ENCODE peak calls at places on chromosomes 13 and 19, in nine cellular contexts. J is stimulated activated CD8-positive, alpha-beta memory T cell treated with anti-CD3 and anti-CD28 coated beads, Interleukin-4, amount 100 ng/mL, for 1 hour; O is activated T-cell treated with anti-CD3 and anti-CD28 coated beads for 24 hours; F is H9; A is NCI-H774; D is choroid plexus epithelial cell; T is fibroblast of mammary gland; L is activated naive CD4-positive, alpha-beta T cell; U is cerebellum. H is an unnamed sample.

GRCh38 chr13:49580980-49581680 is 4.2 kb downstream of the RCBTB1 start:
- DNase-seq in A (no peak), T (no peak), F (no peak), L (no peak), J (no peak), O (no peak), D (no peak), U (peak; percentile 19), H (no peak)

GRCh38 chr13:95254341-95254740 is 46.9 kb downstream of the ABCC4 start:
- DNase-seq in J (no peak), A (no peak), O (no peak), U (no peak), T (peak; percentile 18), F (no peak), D (peak; percentile 29), L (no peak), H (no peak)

GRCh38 chr19:58128041-58128685 is 22.4 kb downstream of the ZNF329 start:
- DNase-seq in T (peak; percentile 15), L (no peak), A (no peak), F (no peak), J (no peak), O (no peak), U (no peak), D (peak; percentile 3), H (no peak)

GRCh38 chr13:99051768-99052455 is 74.0 kb upstream of the DOCK9 start:
- DNase-seq in O (no peak), J (no peak), U (no peak), T (no peak), L (no peak), A (no peak), D (no peak), F (no peak), H (no peak)

GRCh38 chr19:54430306-54431254 is 15.3 kb downstream of the TTYH1 start:
- DNase-seq in U (peak; percentile 53), A (no peak), J (no peak), D (peak; percentile 52), O (peak; percentile 31), T (no peak), F (peak; percentile 85), L (peak; percentile 19), H (no peak)

GRCh38 chr13:103788061-103788652 is 721.9 kb upstream of the SLC10A2 start:
- DNase-seq in O (no peak), U (no peak), F (peak; percentile 36), T (no peak), D (peak; percentile 35), A (no peak), L (no peak), J (no peak), H (no peak)

GRCh38 chr13:67146523-67147130 is 83.5 kb downstream of the PCDH9 start:
- DNase-seq in T (no peak), F (no peak), D (peak; percentile 6), O (no peak), J (no peak), A (no peak), U (no peak), L (no peak), H (no peak)

GRCh38 chr13:88979465-88980180 is 1308.5 kb downstream of the SLITRK5 start:
- DNase-seq in F (no peak), D (peak; percentile 37), O (peak; percentile 1), U (no peak), T (no peak), L (no peak), A (no peak), J (no peak), H (no peak)

GRCh38 chr19:17915940-17916593 is 16.7 kb upstream of the CCDC124 start:
- DNase-seq in L (no peak), T (no peak), U (no peak), F (no peak), A (peak; percentile 27), D (no peak), J (no peak), O (no peak), H (no peak)

GRCh38 chr19:648904-649733 is 9.4 kb downstream of the FGF22 start:
- DNase-seq in U (no peak), O (no peak), F (no peak), J (no peak), L (no peak), A (no peak), T (no peak), D (no peak), H (no peak)

H was measured in hippocampal formation.